ENCODE peak calls at places on chromosomes 13 and 19, in nine cellular contexts. J, W, A, I, Z, V, T, S and Y are unnamed samples.

GRCh38 chr19:33997690-33998089 is 174.6 kb upstream of the LSM14A start:
- DNase-seq in W (no peak), I (peak; percentile 35), J (no peak), A (no peak), T (no peak), V (no peak), S (no peak), Z (no peak), Y (no peak)

GRCh38 chr19:28971011-28971410 is 241.9 kb downstream of the UQCRFS1 start:
- DNase-seq in J (no peak), W (no peak), Z (no peak), V (no peak), A (no peak), T (no peak), I (peak; percentile 3), S (no peak), Y (no peak)

GRCh38 chr13:39461685-39462266 is 141.2 kb downstream of the LHFPL6 start:
- DNase-seq in V (no peak), I (peak; percentile 15), W (no peak), Z (no peak), J (no peak), A (no peak), T (no peak), S (no peak), Y (no peak)

GRCh38 chr13:100394005-100394695 is 194.4 kb downstream of the GGACT start:
- DNase-seq in A (peak; percentile 83), J (no peak), I (peak; percentile 86), Z (no peak), T (peak; percentile 91), W (no peak), V (no peak), S (peak; percentile 56), Y (no peak)

GRCh38 chr13:98416408-98416807 is 160.5 kb downstream of the STK24 start:
- DNase-seq in I (no peak), S (no peak), A (no peak), Z (no peak), W (no peak), V (no peak), T (no peak), J (peak; percentile 93), Y (peak; percentile 97)

GRCh38 chr19:32873560-32873959 is 4.0 kb upstream of the SLC7A9 start:
- DNase-seq in W (no peak), J (no peak), T (no peak), V (peak; percentile 20), I (no peak), Z (no peak), S (no peak), A (no peak), Y (no peak)

GRCh38 chr13:33677215-33677614 is 140.7 kb upstream of the RFC3 start:
- DNase-seq in Z (no peak), V (no peak), I (no peak), A (no peak), T (no peak), J (no peak), S (no peak), W (no peak), Y (no peak)

GRCh38 chr19:51531349-51532315 is at the start of gene SIGLEC6:
- DNase-seq in V (peak; percentile 77), T (peak; percentile 78), A (no peak), S (peak; percentile 65), W (peak; percentile 37), Z (no peak), J (no peak), I (no peak), Y (peak; percentile 9)

GRCh38 chr19:5345895-5346386 is 5.3 kb upstream of the PTPRS start:
- DNase-seq in T (no peak), A (no peak), I (peak; percentile 56), S (no peak), J (no peak), W (no peak), V (no peak), Z (no peak), Y (no peak)

GRCh38 chr13:48593551-48593950 is 60.2 kb upstream of the CYSLTR2 start:
- DNase-seq in I (no peak), T (no peak), S (no peak), V (no peak), Z (no peak), W (no peak), A (no peak), J (no peak), Y (no peak)

GRCh38 chr13:22114630-22115311 is 443.9 kb downstream of the FGF9 start:
- DNase-seq in W (peak; percentile 26), V (no peak), T (peak; percentile 95), Z (no peak), S (peak; percentile 85), A (peak; percentile 20), J (no peak), I (no peak), Y (no peak)

GRCh38 chr13:100738176-100738855 is 63.7 kb upstream of the TMTC4 start:
- DNase-seq in I (no peak), A (no peak), V (no peak), J (no peak), W (no peak), Z (no peak), S (no peak), T (no peak), Y (no peak)

GRCh38 chr19:1497578-1498235 is 6.7 kb downstream of the REEP6 start:
- DNase-seq in W (no peak), T (no peak), S (no peak), A (no peak), Z (no peak), J (no peak), V (no peak), I (no peak), Y (no peak)

GRCh38 chr13:101144808-101145419 is 271.4 kb downstream of the NALCN start:
- DNase-seq in I (peak; percentile 89), Z (no peak), J (no peak), V (no peak), A (no peak), T (peak; percentile 67), W (peak; percentile 38), S (no peak), Y (no peak)

DNA sequence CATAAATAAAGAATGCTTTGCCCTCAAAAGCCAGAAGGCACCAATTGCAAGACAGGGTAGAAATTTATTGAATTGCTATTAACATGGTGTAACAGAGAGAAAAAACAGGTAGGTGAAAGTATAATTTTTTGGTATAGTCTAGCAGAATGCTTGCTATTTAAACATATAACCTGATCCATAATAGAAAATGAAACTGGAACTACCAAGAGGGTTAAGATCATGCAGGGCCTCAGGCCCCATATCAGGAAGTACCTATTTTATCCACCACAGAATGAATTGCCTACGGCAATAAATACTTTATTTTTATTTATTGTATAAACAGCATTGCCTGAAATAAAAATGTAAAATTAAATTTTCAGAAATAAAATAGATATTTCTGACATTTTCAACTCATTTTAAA is 159.5 kb downstream of the PRR20E start:
- DNase-seq in I (no peak), T (no peak), A (no peak), W (no peak), S (no peak), V (no peak), Z (no peak), J (no peak), Y (no peak)
- H3K4me3 ChIP-seq in I (no peak overlapping the region), T (no peak overlapping the region), A (no peak overlapping the region), W (no peak overlapping the region), S (no peak overlapping the region), V (no peak overlapping the region), Z (no peak overlapping the region), J (no peak overlapping the region), Y (no peak overlapping the region)

GRCh38 chr19:10228925-10229324 is 2.2 kb downstream of the S1PR2 start:
- DNase-seq in I (peak; percentile 79), A (no peak), T (peak; percentile 73), J (no peak), S (no peak), V (no peak), Z (no peak), W (peak; percentile 80), Y (no peak)
- H3K4me3 ChIP-seq in I (peak overlapping the region; percentile 28), A (no peak overlapping the region), T (peak overlapping the region; percentile 94), J (no peak overlapping the region), S (peak overlapping the region; percentile 23), V (no peak overlapping the region), Z (no peak overlapping the region), W (peak overlapping the region; percentile 95), Y (no peak overlapping the region)

DNA sequence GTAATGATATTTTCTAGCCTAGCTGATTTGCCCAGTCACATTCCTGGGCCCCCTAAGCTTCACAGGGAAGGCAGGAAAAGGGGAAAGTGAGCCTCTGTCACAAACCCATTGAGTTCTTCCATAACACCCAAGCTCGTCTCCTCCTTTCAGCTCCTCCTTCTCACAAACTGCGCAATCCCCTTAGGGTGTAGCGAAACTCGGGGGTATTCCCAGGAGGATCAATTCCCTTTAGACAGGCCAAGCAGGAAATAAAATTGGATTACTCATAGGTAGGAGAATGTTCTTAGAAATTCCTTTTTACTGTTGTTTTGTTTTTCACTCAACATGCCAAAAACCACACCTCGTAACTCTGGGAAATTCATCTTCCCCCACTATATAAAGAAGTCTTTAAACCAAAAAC is 139.3 kb downstream of the IRS2 start:
- DNase-seq in I (no peak), S (no peak), Z (no peak), V (no peak), T (no peak), J (no peak), A (no peak), W (no peak), Y (no peak)
- H3K4me3 ChIP-seq in I (no peak overlapping the region), S (no peak overlapping the region), Z (no peak overlapping the region), V (no peak overlapping the region), T (no peak overlapping the region), J (no peak overlapping the region), A (no peak overlapping the region), W (no peak overlapping the region), Y (no peak overlapping the region)

DNA sequence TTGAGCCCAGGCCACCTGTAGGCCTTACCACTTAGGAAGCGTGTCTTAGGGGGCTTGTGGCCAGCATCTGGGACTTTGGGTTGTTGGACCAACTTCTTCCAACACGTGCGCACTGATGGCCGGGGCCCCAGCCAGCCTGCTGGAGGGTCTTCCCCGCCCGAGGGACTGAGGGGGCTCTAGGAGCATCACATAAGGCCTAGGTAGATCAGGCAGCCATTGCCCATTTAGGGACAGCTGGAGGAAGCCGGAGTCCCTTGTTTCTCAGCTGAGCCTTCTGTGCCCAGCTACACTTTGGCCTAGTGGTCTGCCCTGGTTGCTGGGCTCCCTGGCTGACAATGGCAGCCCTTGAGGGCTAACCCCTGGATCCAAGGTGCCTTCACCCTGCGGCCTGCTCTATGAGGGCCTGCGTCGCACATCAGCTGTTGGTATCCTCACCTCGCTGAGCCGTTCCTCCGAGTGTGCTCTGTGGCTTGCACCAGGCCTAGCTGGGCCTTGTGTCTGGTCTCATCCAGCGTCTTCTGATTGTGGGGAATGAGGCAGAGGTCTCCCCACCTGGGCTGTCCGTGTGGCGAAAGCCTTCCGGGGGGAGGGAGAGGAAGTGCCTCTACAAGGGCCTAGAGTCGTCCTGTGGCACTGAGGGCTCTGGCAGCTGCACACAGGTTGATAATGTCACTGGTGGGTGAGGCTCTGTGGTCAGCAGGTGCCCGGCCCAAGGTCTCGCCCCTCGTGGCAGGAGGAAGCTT is 1.3 kb downstream of the RAB11B start:
- DNase-seq in W (no peak), I (no peak), S (no peak), Z (no peak), A (no peak), V (no peak), T (no peak), J (no peak), Y (no peak)
- H3K4me3 ChIP-seq in W (peak overlapping the region; percentile 93), I (peak overlapping the region; percentile 74), S (no peak overlapping the region), Z (peak overlapping the region; percentile 91), A (no peak overlapping the region), V (peak overlapping the region; percentile 84), T (peak overlapping the region; percentile 28), J (no peak overlapping the region), Y (no peak overlapping the region)

GRCh38 chr13:24275041-24275440 is 34.3 kb upstream of the C1QTNF9 start:
- DNase-seq in I (no peak), J (no peak), S (no peak), A (no peak), V (no peak), T (peak; percentile 24), W (no peak), Z (no peak), Y (no peak)
- H3K4me3 ChIP-seq in I (no peak overlapping the region), J (no peak overlapping the region), S (peak overlapping the region; percentile 22), A (no peak overlapping the region), V (no peak overlapping the region), T (peak overlapping the region; percentile 10), W (no peak overlapping the region), Z (no peak overlapping the region), Y (no peak overlapping the region)

GRCh38 chr13:114319441-114319871 is 5.2 kb downstream of the CHAMP1 start:
- DNase-seq in J (no peak), V (no peak), A (peak; percentile 86), I (peak; percentile 79), Z (no peak), T (no peak), S (no peak), W (no peak), Y (no peak)
- H3K4me3 ChIP-seq in J (no peak overlapping the region), V (no peak overlapping the region), A (no peak overlapping the region), I (no peak overlapping the region), Z (no peak overlapping the region), T (no peak overlapping the region), S (no peak overlapping the region), W (no peak overlapping the region), Y (no peak overlapping the region)